ENCODE peak calls at places on chromosomes 12 and 14, in eight cellular contexts. I is heart right ventricle, H is ovary, X is nephron progenitor cell, W is epithelial cell of esophagus, T is activated B cell treated with CpG ODN at 0.5 μM for 24 hours, C is colonic mucosa, N is lung. A is an unnamed sample.

GRCh38 chr12:108875682-108876361 is 4.1 kb upstream of the DAO start:
- DNase-seq in I (no peak), H (no peak), X (no peak), W (no peak), T (no peak), C (no peak), N (no peak), A (no peak)

GRCh38 chr14:94560291-94560665 is 964 bp upstream of the SERPINA4 start:
- DNase-seq in I (no peak), H (no peak), X (no peak), W (no peak), T (no peak), C (no peak), N (no peak), A (no peak)

GRCh38 chr12:123750159-123750656 is 11.9 kb upstream of the DNAH10 start:
- DNase-seq in I (no peak), H (no peak), X (no peak), W (no peak), T (no peak), C (no peak), N (no peak), A (no peak)

GRCh38 chr12:63353559-63353958 is 202.6 kb upstream of the AVPR1A start:
- DNase-seq in I (no peak), H (no peak), X (no peak), W (peak), T (no peak), C (no peak), N (no peak), A (peak)

GRCh38 chr12:42474391-42474790 is 115.2 kb downstream of the PRICKLE1 start:
- DNase-seq in I (no peak), H (no peak), X (no peak), W (peak), T (no peak), C (no peak), N (no peak), A (peak)

GRCh38 chr14:84375235-84375634 is 1154.7 kb upstream of the FLRT2 start:
- DNase-seq in I (no peak), H (no peak), X (no peak), W (no peak), T (no peak), C (no peak), N (no peak), A (no peak)

GRCh38 chr14:44803239-44803905 is 158.4 kb downstream of the KLHL28 start:
- DNase-seq in I (no peak), H (no peak), X (no peak), W (peak), T (no peak), C (no peak), N (no peak), A (peak)

GRCh38 chr12:109760031-109760929 is 46.7 kb downstream of the FAM222A start:
- DNase-seq in I (peak), H (peak), X (peak), W (no peak), T (peak), C (no peak), N (peak), A (no peak)

GRCh38 chr14:68943107-68943506 is 36.0 kb downstream of the ACTN1 start:
- DNase-seq in I (no peak), H (no peak), X (no peak), W (no peak), T (no peak), C (no peak), N (no peak), A (no peak)

GRCh38 chr14:66284346-66284745 is 201.8 kb upstream of the CCDC196 start:
- DNase-seq in I (no peak), H (no peak), X (no peak), W (peak), T (no peak), C (no peak), N (no peak), A (peak)

GRCh38 chr12:78818487-78818886 is 46.1 kb upstream of the SYT1 start:
- DNase-seq in I (no peak), H (no peak), X (no peak), W (peak), T (no peak), C (no peak), N (no peak), A (no peak)

GRCh38 chr12:25839470-25839869 is 119.0 kb upstream of the RASSF8 start:
- DNase-seq in I (no peak), H (no peak), X (no peak), W (peak), T (no peak), C (no peak), N (no peak), A (peak)

GRCh38 chr12:77133566-77133965 is 68.2 kb upstream of the E2F7 start:
- DNase-seq in I (peak), H (peak), X (peak), W (peak), T (no peak), C (peak), N (no peak), A (peak)

GRCh38 chr12:103097496-103097895 is 140.0 kb downstream of the ASCL1 start:
- DNase-seq in I (no peak), H (no peak), X (no peak), W (no peak), T (no peak), C (no peak), N (no peak), A (no peak)

GRCh38 chr14:61461808-61462275 is 140.5 kb downstream of the PRKCH start:
- DNase-seq in I (peak), H (peak), X (peak), W (peak), T (no peak), C (peak), N (no peak), A (peak)

GRCh38 chr12:107200394-107200793 is 107.0 kb upstream of the CRY1 start:
- DNase-seq in I (no peak), H (no peak), X (no peak), W (peak), T (no peak), C (no peak), N (no peak), A (peak)

GRCh38 chr14:64755661-64756265 is 51.5 kb downstream of the PLEKHG3 start:
- DNase-seq in I (no peak), H (no peak), X (no peak), W (peak), T (no peak), C (peak), N (no peak), A (peak)

GRCh38 chr12:85573635-85574214 is 262.5 kb downstream of the RASSF9 start:
- DNase-seq in I (no peak), H (no peak), X (no peak), W (no peak), T (no peak), C (no peak), N (no peak), A (no peak)

GRCh38 chr12:78787576-78787975 is 77.0 kb upstream of the SYT1 start:
- DNase-seq in I (no peak), H (no peak), X (no peak), W (no peak), T (no peak), C (no peak), N (no peak), A (peak)

GRCh38 chr12:14927267-14927666 is 11.1 kb downstream of the ERP27 start:
- DNase-seq in I (no peak), H (no peak), X (no peak), W (no peak), T (no peak), C (no peak), N (no peak), A (no peak)

GRCh38 chr12:103806807-103807206 is 34.2 kb downstream of the NT5DC3 start:
- DNase-seq in I (no peak), H (no peak), X (no peak), W (no peak), T (no peak), C (no peak), N (no peak), A (peak)

GRCh38 chr12:117897379-117898161 is 71.2 kb downstream of the KSR2 start:
- DNase-seq in I (no peak), H (no peak), X (no peak), W (no peak), T (no peak), C (no peak), N (no peak), A (no peak)

GRCh38 chr14:61568572-61569011 is 126.7 kb upstream of the HIF1A start:
- DNase-seq in I (no peak), H (no peak), X (peak), W (peak), T (peak), C (peak), N (no peak), A (peak)

GRCh38 chr14:79836577-79836976 is 374.7 kb downstream of the DIO2 start:
- DNase-seq in I (no peak), H (no peak), X (no peak), W (no peak), T (no peak), C (no peak), N (no peak), A (no peak)

GRCh38 chr14:61342941-61343340 is 21.6 kb downstream of the PRKCH start:
- DNase-seq in I (no peak), H (no peak), X (no peak), W (no peak), T (no peak), C (no peak), N (no peak), A (no peak)

GRCh38 chr14:36818794-36819384 is 157.2 kb downstream of the PAX9 start:
- DNase-seq in I (no peak), H (no peak), X (no peak), W (peak), T (no peak), C (no peak), N (no peak), A (peak)

GRCh38 chr14:36822671-36823070 is 161.0 kb downstream of the PAX9 start:
- DNase-seq in I (no peak), H (no peak), X (no peak), W (no peak), T (no peak), C (no peak), N (no peak), A (no peak)

GRCh38 chr14:36818212-36818611 is 156.6 kb downstream of the PAX9 start:
- DNase-seq in I (no peak), H (no peak), X (no peak), W (peak), T (no peak), C (no peak), N (no peak), A (no peak)

GRCh38 chr14:36820901-36821300 is 159.2 kb downstream of the PAX9 start:
- DNase-seq in I (no peak), H (no peak), X (no peak), W (peak), T (no peak), C (no peak), N (no peak), A (peak)

GRCh38 chr14:36820111-36820709 is 158.6 kb downstream of the PAX9 start:
- DNase-seq in I (no peak), H (no peak), X (no peak), W (peak), T (no peak), C (no peak), N (no peak), A (peak)
- TF ChIP-seq CTCF in I (no peak), H (no peak), X (no peak), W (no peak), T (no peak), C (no peak), N (no peak), A (no peak)

GRCh38 chr14:34041220-34041619 is 90.3 kb upstream of the EGLN3 start:
- DNase-seq in I (no peak), H (no peak), X (no peak), W (no peak), T (no peak), C (no peak), N (no peak), A (no peak)

GRCh38 chr14:34040765-34041164 is 89.9 kb upstream of the EGLN3 start:
- DNase-seq in I (no peak), H (no peak), X (no peak), W (no peak), T (no peak), C (no peak), N (no peak), A (no peak)

GRCh38 chr14:34036319-34036761 is 85.5 kb upstream of the EGLN3 start:
- DNase-seq in I (no peak), H (no peak), X (no peak), W (no peak), T (no peak), C (no peak), N (no peak), A (no peak)

GRCh38 chr14:34038358-34039057 is 87.6 kb upstream of the EGLN3 start:
- DNase-seq in I (no peak), H (no peak), X (no peak), W (peak), T (no peak), C (peak), N (no peak), A (no peak)

GRCh38 chr14:34039428-34040047 is 88.7 kb upstream of the EGLN3 start:
- DNase-seq in I (no peak), H (no peak), X (no peak), W (no peak), T (no peak), C (no peak), N (no peak), A (no peak)
- TF ChIP-seq CTCF in I (no peak), H (no peak), X (no peak), W (no peak), T (no peak), C (no peak), N (no peak), A (no peak)

GRCh38 chr12:131827961-131828534 is at the start of gene MMP17:
- DNase-seq in I (no peak), H (peak), X (peak), W (peak), T (peak), C (no peak), N (no peak), A (peak)
- TF ChIP-seq CTCF in I (peak), H (no peak), X (no peak), W (no peak), T (no peak), C (no peak), N (no peak), A (peak)

DNA sequence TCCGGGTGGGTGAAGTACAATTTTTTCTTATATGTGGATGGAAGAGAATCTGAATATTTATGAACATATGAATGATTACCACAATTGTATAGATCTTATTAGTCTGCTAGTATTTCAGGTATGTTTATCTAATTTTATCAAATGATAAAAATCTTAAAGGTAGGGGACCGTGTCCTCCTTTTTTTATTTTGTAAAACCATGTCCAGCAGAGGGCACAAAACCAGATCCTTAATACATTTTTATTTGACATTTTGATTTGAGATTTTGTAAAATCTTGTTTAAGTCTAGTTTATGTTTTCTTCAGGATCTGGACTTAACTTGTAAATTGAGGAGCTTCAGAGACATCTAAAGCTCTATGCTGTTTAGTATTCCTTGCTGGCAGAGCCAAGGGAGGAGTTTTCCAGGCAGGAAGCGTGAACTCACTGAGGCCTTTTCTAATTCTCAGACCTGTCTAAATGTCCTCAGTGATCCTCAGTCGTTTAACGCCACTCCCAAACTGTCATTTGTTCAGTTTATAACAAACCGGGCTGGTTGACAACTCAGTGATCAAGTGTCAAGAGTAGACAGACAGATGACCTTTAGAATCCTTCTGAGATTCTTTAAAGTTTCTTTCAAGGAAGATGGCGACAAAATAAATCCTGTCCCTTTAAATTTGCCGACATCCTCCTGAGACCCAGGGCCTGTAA is 263.9 kb downstream of the KTN1 start:
- DNase-seq in I (no peak), H (no peak), X (no peak), W (no peak), T (no peak), C (no peak), N (no peak), A (no peak)
- TF ChIP-seq CTCF in I (peak), H (no peak), X (no peak), W (no peak), T (no peak), C (no peak), N (no peak), A (peak)

GRCh38 chr14:51094901-51095853 is at the start of gene TRIM9:
- DNase-seq in I (peak), H (peak), X (peak), W (peak), T (peak), C (peak), N (peak), A (peak)

GRCh38 chr14:51092965-51093364 is 1.9 kb downstream of the TRIM9 start:
- DNase-seq in I (no peak), H (no peak), X (no peak), W (no peak), T (no peak), C (no peak), N (no peak), A (no peak)

GRCh38 chr14:51095854-51096823 is 1.2 kb upstream of the TRIM9 start:
- DNase-seq in I (peak), H (peak), X (peak), W (peak), T (peak), C (peak), N (no peak), A (peak)

GRCh38 chr14:51094282-51094821 is 553 bp downstream of the TRIM9 start:
- DNase-seq in I (no peak), H (peak), X (peak), W (no peak), T (peak), C (peak), N (no peak), A (no peak)

GRCh38 chr14:51093371-51094281 is 1.3 kb downstream of the TRIM9 start:
- DNase-seq in I (no peak), H (peak), X (peak), W (peak), T (no peak), C (peak), N (no peak), A (no peak)
- TF ChIP-seq CTCF in I (no peak), H (no peak), X (peak), W (peak), T (no peak), C (no peak), N (no peak), A (no peak)

GRCh38 chr12:45816652-45817051 is 87.1 kb downstream of the ARID2 start:
- DNase-seq in I (no peak), H (no peak), X (no peak), W (no peak), T (no peak), C (no peak), N (no peak), A (no peak)
- TF ChIP-seq CTCF in I (no peak), H (no peak), X (no peak), W (no peak), T (no peak), C (no peak), N (no peak), A (no peak)

DNA sequence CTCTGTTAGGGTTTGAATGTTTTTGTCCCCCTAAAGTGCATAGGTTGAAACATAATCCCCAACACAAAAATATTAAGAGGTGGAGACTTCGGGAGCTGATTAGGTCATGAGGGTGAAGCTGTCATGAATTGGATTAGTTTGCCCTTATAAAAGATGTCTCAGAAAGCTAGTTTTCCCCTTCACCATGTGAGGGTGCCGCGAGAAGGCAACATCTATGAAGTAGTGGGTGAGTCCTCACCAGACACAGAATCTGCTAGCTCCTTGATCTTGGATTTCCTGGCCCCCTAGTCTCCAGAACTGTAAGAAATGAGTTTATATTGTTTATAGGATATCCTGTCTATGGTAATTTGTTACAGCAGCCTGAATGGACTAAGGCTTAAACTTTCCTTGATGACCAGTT is 301.5 kb upstream of the ATP2B1 start:
- DNase-seq in I (no peak), H (no peak), X (no peak), W (no peak), T (no peak), C (no peak), N (no peak), A (peak)
- TF ChIP-seq CTCF in I (no peak), H (no peak), X (no peak), W (no peak), T (no peak), C (no peak), N (no peak), A (peak)

GRCh38 chr12:56636118-56636674 is 6.1 kb upstream of the BAZ2A start:
- DNase-seq in I (peak), H (peak), X (peak), W (peak), T (peak), C (peak), N (peak), A (peak)
- TF ChIP-seq CTCF in I (no peak), H (no peak), X (no peak), W (no peak), T (no peak), C (no peak), N (no peak), A (no peak)

GRCh38 chr14:57526942-57527341 is 33.3 kb upstream of the CCDC198 start:
- DNase-seq in I (no peak), H (no peak), X (no peak), W (peak), T (no peak), C (no peak), N (no peak), A (peak)
- TF ChIP-seq CTCF in I (no peak), H (no peak), X (no peak), W (no peak), T (no peak), C (no peak), N (no peak), A (no peak)

DNA sequence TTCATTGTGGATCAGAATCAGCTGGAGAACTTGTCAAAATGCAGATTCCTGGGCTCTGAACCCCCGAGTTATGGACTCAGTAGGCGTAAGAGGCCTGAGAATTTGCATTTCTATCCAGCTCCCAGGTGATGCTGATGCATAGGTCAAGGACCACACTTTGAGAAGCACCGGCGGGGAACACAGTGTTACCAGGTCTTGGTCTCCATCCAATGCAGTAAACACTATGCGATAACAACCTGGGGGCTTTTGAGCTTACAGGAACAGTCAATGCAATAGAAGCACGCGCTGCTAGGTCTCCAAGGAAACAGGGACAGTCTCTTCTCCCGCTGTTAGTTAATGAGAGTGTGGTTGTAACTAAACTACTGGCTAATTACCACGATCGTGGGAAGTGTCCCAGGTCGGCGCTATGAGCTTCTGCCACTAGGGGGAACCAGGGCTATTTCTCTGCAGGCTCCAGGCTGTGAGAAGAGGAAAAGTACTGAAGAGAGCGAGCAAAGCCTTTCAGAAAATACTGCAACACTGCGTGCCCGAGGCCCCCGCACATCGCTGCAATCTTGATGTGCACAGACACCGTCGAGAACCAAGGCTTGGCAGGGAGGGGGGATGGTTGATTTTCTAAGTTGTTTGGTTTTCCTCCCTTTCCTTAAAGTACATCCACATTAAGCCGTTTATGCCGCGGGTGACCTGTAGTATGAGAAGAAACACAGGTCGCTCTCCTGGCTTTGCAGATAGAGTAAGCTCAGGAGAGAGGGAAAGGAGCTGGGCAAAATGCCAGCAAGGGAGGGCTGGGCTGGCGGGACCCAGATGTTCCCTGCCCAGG is 52.0 kb upstream of the KCNA1 start:
- DNase-seq in I (peak), H (peak), X (peak), W (peak), T (peak), C (peak), N (peak), A (peak)
- TF ChIP-seq CTCF in I (peak), H (peak), X (peak), W (peak), T (no peak), C (peak), N (peak), A (peak)

A was measured in MCF 10A.